ENCODE peak calls at places on chromosomes 7 and 10, in ten cellular contexts. J, D, F, V, N, Q, T, X, G and A are unnamed samples.
A peak's percentile ranks its signal among the peaks of the same experiment; 100 is the strongest.

GRCh38 chr10:62961951-62962523 is 145.9 kb upstream of the EGR2 start:
- DNase-seq in J (no peak), D (no peak), F (no peak), V (no peak), N (no peak), Q (peak; percentile 9), T (no peak), X (peak; percentile 36), G (no peak), A (no peak)

GRCh38 chr7:4239991-4240812 is 441.9 kb upstream of the FOXK1 start:
- DNase-seq in J (peak; percentile 56), D (no peak), F (no peak), V (no peak), N (no peak), Q (no peak), T (no peak), X (no peak), G (no peak), A (no peak)

GRCh38 chr10:73585223-73585784 is 5.8 kb downstream of the USP54 start:
- DNase-seq in J (no peak), D (peak; percentile 11), F (no peak), V (no peak), N (no peak), Q (peak; percentile 26), T (no peak), X (peak; percentile 36), G (no peak), A (no peak)

GRCh38 chr7:988426-988911 is 5.5 kb downstream of the CYP2W1 start:
- DNase-seq in J (no peak), D (no peak), F (peak; percentile 85), V (no peak), N (no peak), Q (no peak), T (no peak), X (peak; percentile 26), G (no peak), A (no peak)

GRCh38 chr7:952548-953441 is 1.7 kb downstream of the ADAP1 start:
- DNase-seq in J (no peak), D (no peak), F (peak; percentile 62), V (no peak), N (no peak), Q (no peak), T (peak; percentile 36), X (no peak), G (no peak), A (no peak)

GRCh38 chr7:30930621-30931020 is 19.0 kb downstream of the AQP1 start:
- DNase-seq in J (no peak), D (no peak), F (no peak), V (no peak), N (no peak), Q (no peak), T (peak; percentile 11), X (no peak), G (no peak), A (peak; percentile 36)

GRCh38 chr7:35022725-35023124 is 14.6 kb downstream of the DPY19L1 start:
- DNase-seq in J (no peak), D (no peak), F (peak; percentile 41), V (no peak), N (no peak), Q (no peak), T (no peak), X (no peak), G (no peak), A (no peak)

GRCh38 chr7:80139179-80139578 is 4.5 kb downstream of the GNAI1 start:
- DNase-seq in J (no peak), D (no peak), F (no peak), V (no peak), N (no peak), Q (no peak), T (no peak), X (no peak), G (no peak), A (no peak)

GRCh38 chr10:131049051-131049450 is 262.5 kb downstream of the TCERG1L start:
- DNase-seq in J (peak; percentile 15), D (no peak), F (no peak), V (no peak), N (no peak), Q (no peak), T (no peak), X (no peak), G (no peak), A (no peak)

GRCh38 chr10:75283150-75284096 is 47.7 kb upstream of the COMTD1 start:
- DNase-seq in J (no peak), D (peak; percentile 50), F (no peak), V (no peak), N (peak; percentile 41), Q (peak; percentile 80), T (no peak), X (peak; percentile 21), G (peak; percentile 71), A (no peak)

GRCh38 chr10:103851261-103851660 is 4.1 kb downstream of the SH3PXD2A start:
- DNase-seq in J (no peak), D (no peak), F (no peak), V (no peak), N (no peak), Q (no peak), T (peak; percentile 25), X (no peak), G (no peak), A (no peak)

GRCh38 chr10:29443745-29444523 is 155.1 kb downstream of the LYZL1 start:
- DNase-seq in J (no peak), D (peak; percentile 10), F (no peak), V (no peak), N (no peak), Q (peak; percentile 20), T (no peak), X (peak; percentile 52), G (no peak), A (no peak)

GRCh38 chr10:58641095-58641531 is 128.4 kb downstream of the BICC1 start:
- DNase-seq in J (no peak), D (peak; percentile 97), F (no peak), V (peak; percentile 65), N (no peak), Q (peak; percentile 88), T (no peak), X (peak; percentile 98), G (no peak), A (no peak)

GRCh38 chr10:126463306-126463705 is 75.0 kb upstream of the ADAM12 start:
- DNase-seq in J (no peak), D (no peak), F (no peak), V (no peak), N (no peak), Q (no peak), T (no peak), X (no peak), G (no peak), A (no peak)

GRCh38 chr7:146486519-146486918 is 369.9 kb downstream of the CNTNAP2 start:
- DNase-seq in J (no peak), D (no peak), F (no peak), V (no peak), N (no peak), Q (no peak), T (no peak), X (no peak), G (no peak), A (no peak)

GRCh38 chr7:144513332-144513731 is 109.8 kb upstream of the NOBOX start:
- DNase-seq in J (no peak), D (no peak), F (no peak), V (peak; percentile 2), N (no peak), Q (peak; percentile 3), T (no peak), X (peak; percentile 48), G (no peak), A (no peak)

GRCh38 chr7:138875794-138876193 is 77.8 kb upstream of the ATP6V0A4 start:
- DNase-seq in J (no peak), D (peak; percentile 92), F (no peak), V (no peak), N (no peak), Q (peak; percentile 40), T (no peak), X (peak; percentile 78), G (no peak), A (no peak)

DNA sequence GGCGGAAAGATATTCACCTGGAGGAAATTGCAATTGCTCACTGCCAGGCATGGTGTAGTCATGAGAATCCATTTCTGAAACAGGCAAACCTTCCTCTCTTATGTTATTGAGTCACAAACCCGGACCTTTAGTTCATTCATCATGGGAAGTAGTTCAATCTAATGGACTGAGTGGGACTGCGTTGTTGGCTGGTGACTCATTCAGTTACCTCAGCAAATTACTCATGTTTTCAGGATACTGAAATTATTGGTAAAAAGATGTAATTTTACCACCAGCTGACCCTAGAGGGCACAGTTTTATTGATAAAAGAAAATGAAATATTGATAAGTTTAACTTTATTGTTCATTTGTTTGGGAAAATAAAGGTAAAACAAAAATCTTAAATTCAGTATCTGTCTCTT is 1194.4 kb upstream of the SORCS1 start:
- DNase-seq in J (no peak), D (peak; percentile 84), F (no peak), V (peak; percentile 14), N (no peak), Q (peak; percentile 76), T (no peak), X (peak; percentile 88), G (no peak), A (no peak)
- TF ChIP-seq CTCF in J (no peak), D (peak; percentile 36), F (no peak), V (no peak), N (no peak), Q (no peak), T (no peak), X (no peak), G (no peak), A (peak; percentile 16)

DNA sequence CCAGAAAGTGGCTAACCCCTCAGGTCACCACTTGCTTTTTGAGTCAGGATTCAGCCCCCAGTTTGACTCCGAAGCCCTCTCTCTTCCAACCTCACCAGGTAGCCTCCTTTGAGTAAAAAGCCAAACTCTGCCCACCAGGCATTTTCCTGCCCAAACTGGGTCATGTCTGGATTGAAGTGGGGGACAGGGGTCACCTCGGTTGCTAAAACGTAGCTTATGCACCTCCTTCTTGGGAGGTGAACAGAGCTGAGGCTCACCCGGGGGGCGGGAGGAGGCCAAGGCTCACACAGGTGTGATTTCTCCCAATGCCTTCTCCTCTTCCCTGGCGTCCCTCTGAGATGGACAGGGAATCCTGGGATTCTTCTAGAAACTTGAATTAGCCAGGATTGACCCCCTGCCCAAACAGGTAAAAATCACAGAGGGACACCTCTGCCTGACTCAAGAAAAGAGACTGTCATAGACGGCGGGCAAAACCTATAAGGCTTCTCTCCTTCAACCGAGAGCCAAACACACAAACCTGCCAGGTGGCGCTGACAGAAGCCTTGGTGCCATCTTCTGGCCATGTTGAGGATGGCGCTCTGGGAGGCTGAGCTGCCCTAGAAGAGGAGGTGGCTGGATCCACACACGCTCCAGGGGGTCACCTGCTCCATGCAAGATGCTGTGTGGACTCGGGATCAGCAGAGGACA is 51.6 kb downstream of the PRLHR start:
- DNase-seq in J (no peak), D (peak; percentile 53), F (peak; percentile 86), V (peak; percentile 69), N (no peak), Q (no peak), T (peak; percentile 50), X (peak; percentile 53), G (peak; percentile 49), A (no peak)
- TF ChIP-seq CTCF in J (peak; percentile 49), D (peak; percentile 81), F (peak; percentile 63), V (peak; percentile 63), N (no peak), Q (no peak), T (peak; percentile 54), X (peak; percentile 81), G (no peak), A (peak; percentile 20)

GRCh38 chr10:18601321-18601720 is 50.1 kb downstream of the NSUN6 start:
- DNase-seq in J (no peak), D (peak; percentile 8), F (no peak), V (peak; percentile 23), N (no peak), Q (no peak), T (no peak), X (no peak), G (no peak), A (no peak)
- TF ChIP-seq CTCF in J (no peak), D (peak; percentile 30), F (no peak), V (no peak), N (no peak), Q (no peak), T (no peak), X (no peak), G (no peak), A (no peak)

GRCh38 chr10:68897336-68897741 is 3.8 kb upstream of the DDX50 start:
- DNase-seq in J (no peak), D (peak; percentile 69), F (no peak), V (peak; percentile 49), N (peak; percentile 24), Q (peak; percentile 87), T (no peak), X (peak; percentile 86), G (no peak), A (no peak)
- TF ChIP-seq CTCF in J (no peak), D (peak; percentile 79), F (peak; percentile 15), V (peak; percentile 76), N (no peak), Q (peak; percentile 16), T (peak; percentile 18), X (peak; percentile 49), G (no peak), A (no peak)